ENCODE peak calls at places on chromosomes 2 and 18, in ten cellular contexts. X is aorta, A is fibroblast of pulmonary artery, Z is occipital lobe, Y is KG1, Q is left ventricle myocardium inferior, U is HFFc6, D is anterior cingulate cortex, W is EL, I is ELR. P is an unnamed sample.

GRCh38 chr2:44137872-44138551 is 30.7 kb upstream of the PPM1B start:
- DNase-seq in X (no peak), A (peak), Z (no peak), Y (no peak), Q (no peak), U (no peak), D (no peak), W (no peak), I (peak), P (no peak)

GRCh38 chr18:27363918-27364317 is 178.8 kb upstream of the CHST9 start:
- DNase-seq in X (no peak), A (peak), Z (no peak), Y (peak), Q (no peak), U (no peak), D (no peak), W (no peak), I (peak), P (no peak)

GRCh38 chr2:191499874-191500565 is 177.9 kb upstream of the NABP1 start:
- DNase-seq in X (no peak), A (no peak), Z (no peak), Y (no peak), Q (no peak), U (peak), D (no peak), W (peak), I (no peak), P (no peak)

GRCh38 chr2:64637931-64638330 is 15.8 kb downstream of the SERTAD2 start:
- DNase-seq in X (no peak), A (no peak), Z (no peak), Y (no peak), Q (no peak), U (no peak), D (no peak), W (no peak), I (no peak), P (no peak)

GRCh38 chr2:164242409-164242808 is 378.9 kb downstream of the GRB14 start:
- DNase-seq in X (no peak), A (no peak), Z (no peak), Y (no peak), Q (no peak), U (no peak), D (no peak), W (no peak), I (peak), P (no peak)

GRCh38 chr2:9089831-9090230 is 86.3 kb upstream of the MBOAT2 start:
- DNase-seq in X (no peak), A (peak), Z (no peak), Y (no peak), Q (no peak), U (peak), D (no peak), W (no peak), I (peak), P (no peak)

GRCh38 chr2:64595397-64596160 is 58.1 kb downstream of the SERTAD2 start:
- DNase-seq in X (no peak), A (peak), Z (no peak), Y (no peak), Q (no peak), U (peak), D (no peak), W (peak), I (peak), P (no peak)

GRCh38 chr18:58590827-58591226 is 38.1 kb downstream of the ALPK2 start:
- DNase-seq in X (no peak), A (no peak), Z (no peak), Y (no peak), Q (no peak), U (no peak), D (no peak), W (no peak), I (no peak), P (no peak)

GRCh38 chr2:234137400-234138014 is 87.0 kb downstream of the SPP2 start:
- DNase-seq in X (no peak), A (peak), Z (no peak), Y (no peak), Q (no peak), U (peak), D (no peak), W (peak), I (peak), P (no peak)

GRCh38 chr2:37020212-37020886 is 54.0 kb upstream of the STRN start:
- DNase-seq in X (peak), A (peak), Z (no peak), Y (no peak), Q (peak), U (peak), D (no peak), W (peak), I (peak), P (peak)

GRCh38 chr2:85996591-85996990 is 107.8 kb upstream of the ST3GAL5 start:
- DNase-seq in X (peak), A (peak), Z (no peak), Y (no peak), Q (no peak), U (no peak), D (no peak), W (no peak), I (no peak), P (no peak)

GRCh38 chr18:54229660-54230059 is 5.2 kb upstream of the MBD2 start:
- DNase-seq in X (no peak), A (no peak), Z (no peak), Y (no peak), Q (no peak), U (no peak), D (no peak), W (no peak), I (no peak), P (no peak)

GRCh38 chr2:163733301-163733938 is 2.4 kb downstream of the FIGN start:
- DNase-seq in X (no peak), A (peak), Z (no peak), Y (no peak), Q (no peak), U (no peak), D (no peak), W (no peak), I (no peak), P (peak)

GRCh38 chr2:79223539-79223938 is 64.0 kb upstream of the REG3A start:
- DNase-seq in X (no peak), A (no peak), Z (no peak), Y (no peak), Q (no peak), U (no peak), D (no peak), W (no peak), I (no peak), P (no peak)

GRCh38 chr2:230216489-230216888 is 3.3 kb downstream of the SP110 start:
- DNase-seq in X (no peak), A (no peak), Z (no peak), Y (no peak), Q (no peak), U (no peak), D (no peak), W (no peak), I (no peak), P (no peak)

GRCh38 chr2:56148825-56149224 is 35.0 kb upstream of the CCDC85A start:
- DNase-seq in X (no peak), A (no peak), Z (no peak), Y (no peak), Q (no peak), U (no peak), D (no peak), W (no peak), I (no peak), P (no peak)

GRCh38 chr2:161416294-161416632 is at the start of gene TBR1:
- DNase-seq in X (no peak), A (no peak), Z (no peak), Y (no peak), Q (no peak), U (no peak), D (no peak), W (no peak), I (peak), P (no peak)

GRCh38 chr2:42139141-42139540 is 30.0 kb upstream of the EML4 start:
- DNase-seq in X (no peak), A (peak), Z (no peak), Y (no peak), Q (no peak), U (no peak), D (no peak), W (no peak), I (no peak), P (no peak)

GRCh38 chr2:74576151-74576755 is 21.7 kb downstream of the DOK1 start:
- DNase-seq in X (no peak), A (no peak), Z (no peak), Y (no peak), Q (no peak), U (peak), D (no peak), W (peak), I (no peak), P (no peak)

GRCh38 chr2:226995625-226996041 is 159.8 kb downstream of the RHBDD1 start:
- DNase-seq in X (peak), A (peak), Z (no peak), Y (no peak), Q (peak), U (no peak), D (no peak), W (peak), I (peak), P (peak)